ENCODE peak calls at places on chromosomes 12 and 14, in eight cellular contexts. W is heart right ventricle; B is NCI-H748 treated with DMSO at 0.1 percent for 48 hours; O is lung; I is choroid plexus epithelial cell; Q is GM06990; U is stimulated activated CD8-positive, alpha-beta memory T cell treated with anti-CD3 and anti-CD28 coated beads, Interleukin-4, amount 100 ng/mL, for 1 hour; F is activated CD4-positive, alpha-beta T cell treated with anti-CD3 and anti-CD28 coated beads, Interleukin-2, amount 50 U/mL, for 1 hour. A is an unnamed sample.

GRCh38 chr12:5388581-5389535 is 43.0 kb upstream of the NTF3 start:
- DNase-seq in I (no peak), B (no peak), F (no peak), U (no peak), Q (no peak), W (no peak), O (no peak), A (peak)

GRCh38 chr14:34340226-34340625 is 121.8 kb downstream of the SPTSSA start:
- DNase-seq in U (no peak), F (no peak), W (no peak), B (no peak), I (peak), Q (no peak), O (no peak), A (no peak)

GRCh38 chr14:80956922-80957321 is 1.5 kb downstream of the TSHR start:
- DNase-seq in I (peak), B (no peak), F (no peak), U (no peak), W (no peak), Q (no peak), O (no peak), A (no peak)

GRCh38 chr12:108282676-108283075 is 56.4 kb downstream of the CMKLR1 start:
- DNase-seq in I (no peak), Q (no peak), W (no peak), F (no peak), U (no peak), O (no peak), B (no peak), A (no peak)

GRCh38 chr14:94295360-94296180 is 2.5 kb upstream of the SERPINA10 start:
- DNase-seq in I (no peak), Q (no peak), F (no peak), W (no peak), O (no peak), U (no peak), B (no peak), A (no peak)

GRCh38 chr14:78581222-78581621 is 411.0 kb downstream of the NRXN3 start:
- DNase-seq in U (no peak), F (no peak), I (no peak), Q (no peak), B (no peak), O (no peak), W (no peak), A (no peak)

GRCh38 chr12:76947270-76947669 is 68.5 kb upstream of the CSRP2 start:
- DNase-seq in W (no peak), F (no peak), O (no peak), U (no peak), I (no peak), B (no peak), Q (no peak), A (no peak)

GRCh38 chr12:113850309-113851056 is 115.6 kb downstream of the RBM19 start:
- DNase-seq in W (peak), B (no peak), U (no peak), I (peak), F (no peak), Q (no peak), O (no peak), A (no peak)

GRCh38 chr12:132475304-132476037 is 14.5 kb upstream of the FBRSL1 start:
- DNase-seq in F (peak), U (no peak), O (no peak), Q (no peak), I (no peak), W (no peak), B (no peak), A (no peak)